ENCODE peak calls at places on chromosomes 2 and 18, in six cellular contexts. Z is neural crest cell; Y is NAMALWA; C is GM10248; L is activated CD4-positive, alpha-beta T cell treated with anti-CD3 and anti-CD28 coated beads, Interleukin-2, amount 50 U/mL, for 1 hour; B is astrocyte of the hippocampus. E is an unnamed sample.

GRCh38 chr18:22551536-22552151 is 133.9 kb upstream of the CTAGE1 start:
- DNase-seq in Z (no peak), Y (no peak), C (no peak), L (no peak), B (peak; percentile 95), E (no peak)

GRCh38 chr2:168528469-168528868 is 72.4 kb downstream of the CERS6 start:
- DNase-seq in Z (no peak), Y (no peak), C (no peak), L (no peak), B (no peak), E (no peak)

GRCh38 chr2:107336536-107336935 is 450.6 kb upstream of the ST6GAL2 start:
- DNase-seq in Z (no peak), Y (no peak), C (no peak), L (no peak), B (no peak), E (no peak)

GRCh38 chr18:26874283-26874682 is 8.8 kb upstream of the AQP4 start:
- DNase-seq in Z (no peak), Y (no peak), C (no peak), L (no peak), B (no peak), E (no peak)

GRCh38 chr2:160606336-160606735 is 112.7 kb upstream of the RBMS1 start:
- DNase-seq in Z (no peak), Y (no peak), C (no peak), L (no peak), B (no peak), E (no peak)

GRCh38 chr2:6806605-6807004 is 59.1 kb downstream of the CMPK2 start:
- DNase-seq in Z (no peak), Y (no peak), C (no peak), L (no peak), B (no peak), E (peak; percentile 75)

GRCh38 chr2:197828464-197829135 is 24.2 kb downstream of the PLCL1 start:
- DNase-seq in Z (no peak), Y (no peak), C (no peak), L (no peak), B (no peak), E (no peak)

GRCh38 chr18:63366270-63366990 is 576 bp downstream of the KDSR start:
- DNase-seq in Z (no peak), Y (peak; percentile 46), C (peak; percentile 65), L (peak; percentile 70), B (peak; percentile 83), E (peak; percentile 38)

GRCh38 chr2:42810971-42811865 is 18.8 kb upstream of the HAAO start:
- DNase-seq in Z (peak; percentile 41), Y (no peak), C (peak; percentile 65), L (peak; percentile 41), B (peak; percentile 65), E (no peak)

GRCh38 chr2:217215877-217216276 is 356.0 kb upstream of the TNP1 start:
- DNase-seq in Z (no peak), Y (no peak), C (no peak), L (no peak), B (no peak), E (no peak)

GRCh38 chr2:64295326-64296149 is 151.3 kb upstream of the PELI1 start:
- DNase-seq in Z (no peak), Y (no peak), C (peak; percentile 60), L (no peak), B (no peak), E (no peak)

GRCh38 chr18:58580623-58581022 is 48.3 kb downstream of the ALPK2 start:
- DNase-seq in Z (no peak), Y (no peak), C (no peak), L (no peak), B (peak; percentile 92), E (peak; percentile 68)

E was measured in NT2/D1.